ENCODE peak calls at places on chromosomes 7 and 10, in five cellular contexts. Y is HEK293T, I is A549, M is HepG2, B is IMR-90. O is an unnamed sample.

GRCh38 chr7:30851651-30852359 is 59.8 kb upstream of the AQP1 start:
- DNase-seq in Y (no peak), I (no peak), M (no peak), B (no peak), O (no peak)

GRCh38 chr10:110852255-110852896 is 19.4 kb upstream of the PDCD4 start:
- DNase-seq in Y (peak; percentile 7), I (no peak), M (peak; percentile 59), B (peak; percentile 12), O (no peak)

GRCh38 chr10:59864141-59864962 is 42.0 kb downstream of the CCDC6 start:
- DNase-seq in Y (no peak), I (no peak), M (no peak), B (no peak), O (no peak)

GRCh38 chr7:5629941-5630340 is 151.5 kb downstream of the RNF216 start:
- DNase-seq in Y (no peak), I (no peak), M (no peak), B (peak; percentile 74), O (no peak)

GRCh38 chr10:128071417-128071782 is 54.8 kb downstream of the MKI67 start:
- DNase-seq in Y (no peak), I (no peak), M (no peak), B (no peak), O (no peak)

GRCh38 chr7:150781016-150781415 is 19.1 kb downstream of the TMEM176B start:
- DNase-seq in Y (no peak), I (no peak), M (no peak), B (peak; percentile 81), O (no peak)

GRCh38 chr7:26413007-26413691 is 121.5 kb downstream of the SNX10 start:
- DNase-seq in Y (no peak), I (no peak), M (no peak), B (no peak), O (no peak)

GRCh38 chr10:63722537-63722936 is 201.3 kb downstream of the REEP3 start:
- DNase-seq in Y (no peak), I (no peak), M (no peak), B (peak; percentile 64), O (no peak)

GRCh38 chr10:35172574-35172973 is 45.9 kb downstream of the CREM start:
- DNase-seq in Y (no peak), I (no peak), M (no peak), B (peak; percentile 41), O (no peak)

GRCh38 chr10:70362357-70362756 is 20.1 kb downstream of the LRRC20 start:
- DNase-seq in Y (no peak), I (no peak), M (no peak), B (no peak), O (no peak)

GRCh38 chr7:127473409-127473808 is 80.9 kb upstream of the ZNF800 start:
- DNase-seq in Y (no peak), I (no peak), M (no peak), B (no peak), O (no peak)

GRCh38 chr7:127476618-127477017 is 84.1 kb upstream of the ZNF800 start:
- DNase-seq in Y (no peak), I (no peak), M (no peak), B (no peak), O (no peak)

GRCh38 chr7:127477285-127478039 is 85.0 kb upstream of the ZNF800 start:
- DNase-seq in Y (no peak), I (no peak), M (no peak), B (no peak), O (no peak)

GRCh38 chr7:127478040-127478386 is 85.5 kb upstream of the ZNF800 start:
- DNase-seq in Y (peak; percentile 10), I (no peak), M (no peak), B (no peak), O (no peak)

GRCh38 chr7:127474457-127474856 is 81.9 kb upstream of the ZNF800 start:
- DNase-seq in Y (no peak), I (no peak), M (no peak), B (peak; percentile 3), O (no peak)
- TF ChIP-seq BHLHE40 in Y (no peak), I (no peak), M (no peak), B (no peak), O (no peak)

DNA sequence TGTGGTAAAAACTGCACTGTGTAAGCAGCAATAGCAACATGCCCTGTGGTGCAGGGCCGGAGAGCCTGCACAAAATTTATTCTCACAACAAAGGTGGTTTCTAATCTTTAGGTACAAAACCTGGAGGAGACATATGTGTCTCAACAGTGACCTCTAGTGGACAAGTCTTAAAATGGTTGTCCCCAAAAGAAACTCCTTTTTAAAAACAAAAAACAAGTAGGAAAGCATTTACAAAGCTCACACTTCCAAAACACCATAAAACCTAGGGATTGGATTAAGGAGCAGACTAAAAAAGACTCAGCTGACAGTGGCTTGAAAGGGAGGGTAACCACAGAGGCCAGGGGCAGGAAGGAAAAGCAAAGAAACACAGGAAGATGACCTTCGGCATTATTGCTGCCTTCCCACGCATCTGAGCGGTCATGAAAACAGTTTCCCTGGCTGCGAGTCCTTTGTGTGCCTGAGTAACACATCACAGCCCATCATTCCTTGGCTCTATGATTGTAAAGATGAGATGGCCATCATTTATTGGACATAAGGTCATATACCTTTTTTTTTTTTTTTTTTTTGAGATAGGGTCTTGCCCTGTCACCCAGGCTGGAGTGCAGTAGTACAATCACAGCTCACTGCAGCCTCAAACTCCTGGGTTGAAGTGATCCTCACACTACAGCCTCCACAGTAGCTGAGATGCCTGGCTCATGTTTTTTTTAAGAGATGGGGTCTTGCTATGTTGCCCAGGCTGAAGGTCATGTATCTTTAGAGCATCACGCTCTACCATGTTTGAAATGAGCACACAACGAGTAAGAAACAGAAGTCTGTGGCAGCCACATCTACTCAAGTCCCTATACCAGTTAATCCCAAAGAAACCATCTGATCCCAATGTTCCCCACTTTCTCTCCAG is 39.5 kb downstream of the RSU1 start:
- DNase-seq in Y (peak; percentile 65), I (peak; percentile 53), M (peak; percentile 50), B (peak; percentile 63), O (peak; percentile 69)
- TF ChIP-seq BHLHE40 in Y (no peak), I (no peak), M (no peak), B (no peak), O (no peak)

GRCh38 chr7:112485766-112486165 is 5.0 kb downstream of the LSMEM1 start:
- DNase-seq in Y (no peak), I (no peak), M (no peak), B (no peak), O (no peak)
- TF ChIP-seq BHLHE40 in Y (no peak), I (no peak), M (no peak), B (no peak), O (no peak)

DNA sequence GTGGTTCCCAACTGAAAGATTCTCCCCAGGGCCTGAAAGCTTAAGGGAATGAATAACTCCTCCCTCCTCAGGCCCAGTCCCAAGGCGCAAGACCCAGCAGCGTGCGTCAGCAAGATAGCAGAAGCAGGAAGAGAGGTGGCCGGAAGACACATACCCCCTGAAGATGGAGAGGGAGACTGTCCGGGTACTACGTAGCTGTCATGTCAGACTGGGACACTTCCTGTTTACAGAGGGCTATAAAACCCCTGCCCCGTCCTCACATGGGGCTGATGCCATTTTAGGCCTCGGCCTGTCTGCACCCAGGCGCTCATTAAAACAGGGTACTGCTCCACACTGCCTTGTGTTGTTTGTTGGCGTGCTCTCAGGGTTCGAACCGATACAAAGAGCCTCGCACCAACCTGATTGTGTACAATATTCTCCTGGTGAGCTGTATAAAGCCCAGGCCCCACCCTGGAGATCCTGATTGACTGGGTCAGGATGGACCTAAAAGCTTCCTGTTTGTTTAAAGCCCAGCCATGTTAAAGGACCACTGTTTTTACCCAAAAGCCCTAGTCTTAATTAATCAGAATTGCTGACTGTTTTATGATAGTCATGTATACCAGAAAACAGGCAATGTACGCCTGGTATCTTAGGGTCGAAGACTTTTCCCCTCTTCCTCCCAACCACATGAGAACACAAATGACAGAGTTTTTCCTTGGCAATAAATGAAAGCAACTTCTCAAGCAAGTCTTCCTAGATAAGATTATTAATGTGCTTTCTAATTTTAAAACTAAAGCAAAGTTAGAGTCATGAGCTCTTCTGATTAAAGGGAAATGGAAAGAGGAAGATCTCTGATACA is 251.5 kb downstream of the DOCK4 start:
- DNase-seq in Y (no peak), I (no peak), M (no peak), B (no peak), O (peak; percentile 48)
- TF ChIP-seq BHLHE40 in Y (no peak), I (no peak), M (no peak), B (no peak), O (no peak)

DNA sequence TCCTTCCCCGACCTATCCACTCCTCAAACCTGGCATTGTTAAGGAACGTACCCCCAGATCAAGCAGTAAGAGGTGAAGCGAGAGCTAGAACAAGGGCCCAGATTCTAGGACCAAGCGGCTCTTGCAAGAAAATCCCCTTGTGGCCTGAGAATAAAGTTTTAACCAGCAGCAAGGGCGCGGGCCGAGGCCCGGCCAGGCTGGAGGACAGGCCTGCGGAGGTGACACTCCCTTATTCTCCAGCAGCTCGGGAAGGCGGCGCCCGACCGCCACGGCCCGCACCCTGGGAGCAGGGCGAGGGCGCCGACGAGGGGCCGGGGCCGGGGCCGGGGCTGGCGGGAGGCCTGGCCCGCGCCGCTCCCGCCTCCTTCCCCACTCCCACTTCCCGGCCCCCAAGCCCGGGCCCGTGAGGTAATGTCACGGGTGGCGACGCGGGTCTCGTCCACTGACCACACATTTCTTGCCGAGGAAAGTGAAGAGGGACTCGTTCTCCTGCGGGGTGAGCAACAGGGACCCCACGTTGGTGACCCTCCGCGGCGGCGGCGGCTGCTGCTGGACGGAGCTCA is 551 bp downstream of the WASL start:
- DNase-seq in Y (peak; percentile 42), I (peak; percentile 48), M (no peak), B (peak; percentile 28), O (peak; percentile 72)
- TF ChIP-seq BHLHE40 in Y (no peak), I (no peak), M (no peak), B (no peak), O (no peak)

GRCh38 chr10:74018241-74018640 is 20.3 kb downstream of the VCL start:
- DNase-seq in Y (no peak), I (no peak), M (peak; percentile 31), B (no peak), O (no peak)
- TF ChIP-seq BHLHE40 in Y (no peak), I (no peak), M (no peak), B (no peak), O (no peak)

DNA sequence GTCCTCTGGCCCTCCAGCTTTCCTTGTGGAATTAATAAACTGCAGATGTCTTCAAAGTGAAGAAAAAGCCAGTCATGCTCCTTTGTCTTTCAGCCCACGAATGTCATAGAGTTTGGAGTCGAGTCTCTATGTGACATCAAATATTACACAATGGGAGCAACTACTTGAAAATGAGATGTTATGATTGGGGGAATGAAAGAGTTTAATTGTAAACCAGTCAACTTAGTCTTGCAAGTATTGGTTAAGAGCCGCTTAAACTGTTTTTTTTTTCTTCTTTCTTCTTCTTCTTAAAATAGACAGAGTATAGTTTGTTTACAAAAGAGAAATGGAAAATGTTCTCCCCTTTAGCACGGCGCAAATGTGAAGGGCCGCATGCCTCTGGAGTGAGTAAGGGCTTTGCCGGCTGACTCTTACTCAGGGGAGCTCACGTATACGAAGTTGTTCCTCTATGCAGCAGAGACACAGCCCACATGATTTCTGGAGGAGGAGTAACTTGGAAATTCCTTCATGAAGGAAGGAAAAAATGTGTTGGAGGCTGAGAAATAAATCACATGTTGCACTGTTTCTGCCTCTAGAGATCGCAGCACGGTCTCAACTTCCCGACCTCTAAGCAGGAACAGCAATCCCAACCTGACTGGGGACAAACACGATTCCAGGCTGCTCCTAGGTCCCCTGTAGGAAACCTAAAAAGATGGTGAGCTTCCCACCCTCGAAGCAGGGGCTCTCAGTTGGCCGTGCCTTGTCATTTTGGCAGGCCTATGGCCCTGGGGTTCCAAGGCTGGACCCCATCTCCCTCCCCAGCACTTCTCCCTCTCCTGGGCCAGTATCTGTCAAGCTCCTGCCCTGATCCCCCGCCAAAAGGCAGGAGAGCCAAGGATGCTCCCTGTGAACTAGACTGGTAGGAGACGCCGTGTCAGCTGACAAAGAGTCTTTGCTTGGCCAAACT is 44.9 kb downstream of the MYOF start:
- DNase-seq in Y (peak; percentile 68), I (peak; percentile 89), M (peak; percentile 71), B (peak; percentile 99), O (no peak)
- TF ChIP-seq BHLHE40 in Y (peak; percentile 55), I (peak; percentile 57), M (peak; percentile 71), B (peak; percentile 81), O (no peak)

O was measured in K562.